ENCODE peak calls at places on chromosomes 12 and 14, in six cellular contexts. S, Y, H, G, R and U are unnamed samples.

GRCh38 chr12:195951-196350 is 18.0 kb downstream of the SLC6A12 start:
- DNase-seq in S (no peak), Y (no peak), H (no peak), G (no peak), R (no peak), U (no peak)

GRCh38 chr12:115000038-115000437 is 316.1 kb upstream of the TBX3 start:
- DNase-seq in S (no peak), Y (no peak), H (no peak), G (no peak), R (no peak), U (no peak)

GRCh38 chr14:55129428-55130193 is 559 bp downstream of the LGALS3 start:
- DNase-seq in S (peak; percentile 73), Y (peak; percentile 76), H (no peak), G (peak; percentile 19), R (no peak), U (no peak)

GRCh38 chr14:56199095-56199975 is 81.1 kb downstream of the PELI2 start:
- DNase-seq in S (peak; percentile 51), Y (no peak), H (no peak), G (peak; percentile 95), R (no peak), U (no peak)

GRCh38 chr12:56146492-56147460 is 5.6 kb upstream of the MYL6B start:
- DNase-seq in S (no peak), Y (no peak), H (no peak), G (no peak), R (no peak), U (no peak)

GRCh38 chr12:109795023-109795422 is 38.2 kb downstream of the TRPV4 start:
- DNase-seq in S (no peak), Y (no peak), H (no peak), G (no peak), R (no peak), U (no peak)

GRCh38 chr14:67704484-67705089 is 2.9 kb downstream of the RDH12 start:
- DNase-seq in S (no peak), Y (no peak), H (peak; percentile 65), G (no peak), R (no peak), U (peak; percentile 27)

GRCh38 chr14:104577457-104578301 is 1.9 kb upstream of the C14orf180 start:
- DNase-seq in S (no peak), Y (no peak), H (no peak), G (no peak), R (no peak), U (no peak)

GRCh38 chr14:33016611-33017010 is 77.9 kb downstream of the NPAS3 start:
- DNase-seq in S (no peak), Y (no peak), H (no peak), G (no peak), R (no peak), U (no peak)

GRCh38 chr12:11689591-11690158 is 40.2 kb downstream of the ETV6 start:
- DNase-seq in S (no peak), Y (no peak), H (no peak), G (no peak), R (no peak), U (peak; percentile 13)

GRCh38 chr12:129440278-129440677 is 463.5 kb downstream of the TMEM132D start:
- DNase-seq in S (no peak), Y (no peak), H (no peak), G (no peak), R (no peak), U (no peak)

GRCh38 chr12:108572166-108572790 is 9.9 kb downstream of the ISCU start:
- DNase-seq in S (peak; percentile 9), Y (no peak), H (no peak), G (no peak), R (no peak), U (no peak)

GRCh38 chr12:15928345-15928744 is 17.2 kb downstream of the DERA start:
- DNase-seq in S (no peak), Y (no peak), H (no peak), G (peak; percentile 59), R (no peak), U (no peak)

GRCh38 chr14:73759183-73759713 is 45.1 kb upstream of the PNMA1 start:
- DNase-seq in S (peak; percentile 76), Y (no peak), H (peak; percentile 10), G (no peak), R (no peak), U (no peak)

GRCh38 chr14:68160269-68160668 is 340.7 kb downstream of the RAD51B start:
- DNase-seq in S (no peak), Y (no peak), H (no peak), G (no peak), R (no peak), U (no peak)

GRCh38 chr14:20998139-20998538 is 954 bp upstream of the SLC39A2 start:
- DNase-seq in S (no peak), Y (no peak), H (no peak), G (no peak), R (no peak), U (no peak)

GRCh38 chr14:101862177-101862576 is 100.7 kb downstream of the PPP2R5C start:
- DNase-seq in S (peak; percentile 7), Y (no peak), H (no peak), G (no peak), R (no peak), U (no peak)

GRCh38 chr12:15188136-15188535 is 33.1 kb downstream of the RERG start:
- DNase-seq in S (no peak), Y (no peak), H (no peak), G (no peak), R (no peak), U (no peak)

GRCh38 chr12:113762155-113762848 is 203.8 kb downstream of the RBM19 start:
- DNase-seq in S (no peak), Y (no peak), H (peak; percentile 25), G (no peak), R (no peak), U (peak; percentile 29)

GRCh38 chr12:51904951-51905471 is 2.3 kb upstream of the ACVRL1 start:
- DNase-seq in S (no peak), Y (no peak), H (no peak), G (no peak), R (no peak), U (no peak)

GRCh38 chr14:56661478-56661877 is 81.9 kb downstream of the TMEM260 start:
- DNase-seq in S (no peak), Y (no peak), H (no peak), G (no peak), R (no peak), U (no peak)

GRCh38 chr14:72155379-72155993 is 223.3 kb downstream of the RGS6 start:
- DNase-seq in S (no peak), Y (no peak), H (no peak), G (no peak), R (no peak), U (no peak)

GRCh38 chr12:109666068-109666467 is 47.6 kb upstream of the FAM222A start:
- DNase-seq in S (no peak), Y (no peak), H (no peak), G (no peak), R (no peak), U (no peak)

GRCh38 chr14:36271939-36272907 is 48.2 kb downstream of the MBIP start:
- DNase-seq in S (no peak), Y (no peak), H (no peak), G (no peak), R (peak; percentile 12), U (no peak)

GRCh38 chr12:48454675-48455074 is 17.7 kb upstream of the ANP32D start:
- DNase-seq in S (no peak), Y (no peak), H (no peak), G (peak; percentile 44), R (no peak), U (no peak)

GRCh38 chr14:80215081-80215480 is 3.8 kb upstream of the DIO2 start:
- DNase-seq in S (no peak), Y (no peak), H (no peak), G (no peak), R (no peak), U (no peak)

GRCh38 chr14:102086346-102086971 is 385 bp downstream of the HSP90AA1 start:
- DNase-seq in S (no peak), Y (no peak), H (no peak), G (no peak), R (peak; percentile 35), U (no peak)